ENCODE peak calls at places on chromosomes 3 and 15, in nine cellular contexts. One of them, this sample, is unnamed.

GRCh38 chr3:139937674-139938279 is 2.8 kb downstream of the CLSTN2 start:
- DNase-seq in psoas muscle: peak; percentile 56
- DNase-seq in GM23248: peak; percentile 72
- DNase-seq in astrocyte of the spinal cord: peak; percentile 47
- DNase-seq in AG09309: peak; percentile 10
- DNase-seq in MM.1S: peak; percentile 29
- DNase-seq in sigmoid colon: no peak
- DNase-seq in stomach: peak; percentile 36
- DNase-seq in mammary epithelial cell: peak; percentile 31
- DNase-seq in this sample: peak; percentile 50

GRCh38 chr3:47781326-47781684 is 388 bp downstream of the SMARCC1 start:
- DNase-seq in psoas muscle: peak; percentile 84
- DNase-seq in GM23248: peak; percentile 70
- DNase-seq in astrocyte of the spinal cord: no peak
- DNase-seq in AG09309: no peak
- DNase-seq in MM.1S: peak; percentile 61
- DNase-seq in sigmoid colon: peak; percentile 77
- DNase-seq in stomach: peak; percentile 63
- DNase-seq in mammary epithelial cell: peak; percentile 60
- DNase-seq in this sample: peak; percentile 57

GRCh38 chr15:52336530-52336929 is 40.9 kb upstream of the MYO5C start:
- DNase-seq in psoas muscle: no peak
- DNase-seq in GM23248: no peak
- DNase-seq in astrocyte of the spinal cord: no peak
- DNase-seq in AG09309: no peak
- DNase-seq in MM.1S: no peak
- DNase-seq in sigmoid colon: no peak
- DNase-seq in stomach: no peak
- DNase-seq in mammary epithelial cell: no peak
- DNase-seq in this sample: no peak

GRCh38 chr3:28139967-28140634 is 101.3 kb upstream of the CMC1 start:
- DNase-seq in psoas muscle: no peak
- DNase-seq in GM23248: peak; percentile 12
- DNase-seq in astrocyte of the spinal cord: no peak
- DNase-seq in AG09309: no peak
- DNase-seq in MM.1S: no peak
- DNase-seq in sigmoid colon: no peak
- DNase-seq in stomach: no peak
- DNase-seq in mammary epithelial cell: no peak
- DNase-seq in this sample: no peak

GRCh38 chr3:182259579-182259978 is 533.7 kb upstream of the ATP11B start:
- DNase-seq in psoas muscle: no peak
- DNase-seq in GM23248: peak; percentile 9
- DNase-seq in astrocyte of the spinal cord: no peak
- DNase-seq in AG09309: no peak
- DNase-seq in MM.1S: no peak
- DNase-seq in sigmoid colon: no peak
- DNase-seq in stomach: peak; percentile 29
- DNase-seq in mammary epithelial cell: no peak
- DNase-seq in this sample: peak; percentile 82

GRCh38 chr15:48031973-48032372 is 88.8 kb upstream of the SLC24A5 start:
- DNase-seq in psoas muscle: no peak
- DNase-seq in GM23248: no peak
- DNase-seq in astrocyte of the spinal cord: no peak
- DNase-seq in AG09309: no peak
- DNase-seq in MM.1S: no peak
- DNase-seq in sigmoid colon: no peak
- DNase-seq in stomach: no peak
- DNase-seq in mammary epithelial cell: no peak
- DNase-seq in this sample: no peak

GRCh38 chr15:101027273-101027901 is 108.2 kb downstream of the LRRK1 start:
- DNase-seq in psoas muscle: no peak
- DNase-seq in GM23248: no peak
- DNase-seq in astrocyte of the spinal cord: no peak
- DNase-seq in AG09309: no peak
- DNase-seq in MM.1S: no peak
- DNase-seq in sigmoid colon: peak; percentile 56
- DNase-seq in stomach: peak; percentile 25
- DNase-seq in mammary epithelial cell: no peak
- DNase-seq in this sample: no peak

GRCh38 chr3:7421065-7421464 is 560.1 kb downstream of the GRM7 start:
- DNase-seq in psoas muscle: no peak
- DNase-seq in GM23248: no peak
- DNase-seq in astrocyte of the spinal cord: no peak
- DNase-seq in AG09309: no peak
- DNase-seq in MM.1S: no peak
- DNase-seq in sigmoid colon: no peak
- DNase-seq in stomach: no peak
- DNase-seq in mammary epithelial cell: no peak
- DNase-seq in this sample: no peak

GRCh38 chr3:71109241-71109976 is 474.1 kb downstream of the FOXP1 start:
- DNase-seq in psoas muscle: no peak
- DNase-seq in GM23248: peak; percentile 79
- DNase-seq in astrocyte of the spinal cord: peak; percentile 85
- DNase-seq in AG09309: no peak
- DNase-seq in MM.1S: no peak
- DNase-seq in sigmoid colon: no peak
- DNase-seq in stomach: no peak
- DNase-seq in mammary epithelial cell: peak; percentile 53
- DNase-seq in this sample: peak; percentile 53

GRCh38 chr15:65303687-65304392 is 637 bp upstream of the RNU5B-1 start:
- DNase-seq in psoas muscle: peak; percentile 68
- DNase-seq in GM23248: peak; percentile 72
- DNase-seq in astrocyte of the spinal cord: peak; percentile 56
- DNase-seq in AG09309: no peak
- DNase-seq in MM.1S: no peak
- DNase-seq in sigmoid colon: peak; percentile 88
- DNase-seq in stomach: peak; percentile 56
- DNase-seq in mammary epithelial cell: peak; percentile 66
- DNase-seq in this sample: peak; percentile 82

GRCh38 chr3:66413151-66413751 is 87.6 kb downstream of the LRIG1 start:
- DNase-seq in psoas muscle: peak; percentile 76
- DNase-seq in GM23248: peak; percentile 96
- DNase-seq in astrocyte of the spinal cord: peak; percentile 91
- DNase-seq in AG09309: peak; percentile 77
- DNase-seq in MM.1S: no peak
- DNase-seq in sigmoid colon: no peak
- DNase-seq in stomach: peak; percentile 17
- DNase-seq in mammary epithelial cell: no peak
- DNase-seq in this sample: peak; percentile 30

GRCh38 chr3:108089544-108089943 is 1.3 kb downstream of the CD47 start:
- DNase-seq in psoas muscle: no peak
- DNase-seq in GM23248: peak; percentile 39
- DNase-seq in astrocyte of the spinal cord: no peak
- DNase-seq in AG09309: no peak
- DNase-seq in MM.1S: peak; percentile 17
- DNase-seq in sigmoid colon: no peak
- DNase-seq in stomach: no peak
- DNase-seq in mammary epithelial cell: peak; percentile 35
- DNase-seq in this sample: no peak

GRCh38 chr3:108086653-108087052 is 4.2 kb downstream of the CD47 start:
- DNase-seq in psoas muscle: no peak
- DNase-seq in GM23248: no peak
- DNase-seq in astrocyte of the spinal cord: no peak
- DNase-seq in AG09309: no peak
- DNase-seq in MM.1S: no peak
- DNase-seq in sigmoid colon: no peak
- DNase-seq in stomach: no peak
- DNase-seq in mammary epithelial cell: no peak
- DNase-seq in this sample: no peak

GRCh38 chr3:108090066-108090700 is 648 bp downstream of the CD47 start:
- DNase-seq in psoas muscle: no peak
- DNase-seq in GM23248: peak; percentile 63
- DNase-seq in astrocyte of the spinal cord: peak; percentile 58
- DNase-seq in AG09309: no peak
- DNase-seq in MM.1S: peak; percentile 64
- DNase-seq in sigmoid colon: peak; percentile 70
- DNase-seq in stomach: peak; percentile 34
- DNase-seq in mammary epithelial cell: peak; percentile 62
- DNase-seq in this sample: peak; percentile 42

GRCh38 chr3:108088697-108089096 is 2.1 kb downstream of the CD47 start:
- DNase-seq in psoas muscle: no peak
- DNase-seq in GM23248: peak; percentile 50
- DNase-seq in astrocyte of the spinal cord: peak; percentile 22
- DNase-seq in AG09309: no peak
- DNase-seq in MM.1S: peak; percentile 75
- DNase-seq in sigmoid colon: no peak
- DNase-seq in stomach: no peak
- DNase-seq in mammary epithelial cell: peak; percentile 44
- DNase-seq in this sample: no peak

DNA sequence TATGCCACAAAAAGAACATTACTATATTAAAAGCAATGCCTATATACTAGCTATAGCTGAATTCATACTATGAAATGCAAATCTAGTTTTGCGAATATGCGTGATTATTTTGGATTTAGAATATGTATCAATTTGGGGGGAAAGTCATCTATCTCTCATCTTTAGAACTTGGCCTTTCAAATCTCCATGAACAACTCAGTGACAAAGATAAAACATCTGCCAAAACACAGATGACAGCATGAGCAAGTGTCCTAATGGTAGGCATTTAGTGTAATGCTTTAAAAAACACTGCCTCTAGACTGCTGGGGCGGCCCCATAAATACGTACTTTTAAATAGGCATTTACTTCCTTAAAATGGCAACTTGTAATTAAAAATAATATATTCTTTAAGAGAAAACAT is 2.7 kb downstream of the CD47 start:
- DNase-seq in psoas muscle: no peak
- DNase-seq in GM23248: peak; percentile 49
- DNase-seq in astrocyte of the spinal cord: no peak
- DNase-seq in AG09309: no peak
- DNase-seq in MM.1S: no peak
- DNase-seq in sigmoid colon: no peak
- DNase-seq in stomach: no peak
- DNase-seq in mammary epithelial cell: no peak
- DNase-seq in this sample: no peak
- H3K4me3 ChIP-seq in psoas muscle: peak overlapping the region; percentile 91
- H3K4me3 ChIP-seq in GM23248: peak overlapping the region; percentile 85
- H3K4me3 ChIP-seq in astrocyte of the spinal cord: no peak overlapping the region
- H3K4me3 ChIP-seq in AG09309: no peak overlapping the region
- H3K4me3 ChIP-seq in MM.1S: no peak overlapping the region
- H3K4me3 ChIP-seq in sigmoid colon: no peak overlapping the region
- H3K4me3 ChIP-seq in stomach: no peak overlapping the region
- H3K4me3 ChIP-seq in mammary epithelial cell: peak overlapping the region; percentile 51
- H3K4me3 ChIP-seq in this sample: peak overlapping the region; percentile 83

DNA sequence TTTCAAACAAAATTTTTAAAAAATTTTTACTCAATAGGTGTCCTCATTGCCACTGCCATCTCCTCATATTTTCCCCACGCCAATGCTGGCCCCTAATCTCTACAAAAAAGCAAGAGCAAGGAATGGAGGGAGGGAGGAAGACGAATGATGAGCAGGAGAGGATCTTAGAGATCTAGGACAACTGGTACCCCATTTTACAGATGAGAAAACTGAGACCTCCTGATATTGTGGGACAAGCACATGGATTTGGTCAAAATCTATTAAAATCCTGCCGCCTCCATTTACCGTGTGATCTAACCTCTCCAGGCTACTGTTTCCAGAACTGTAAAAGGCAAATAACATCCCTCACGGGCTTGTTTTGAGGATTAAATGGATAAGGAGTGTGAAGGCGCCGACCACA is 4.6 kb downstream of the HEG1 start:
- DNase-seq in psoas muscle: no peak
- DNase-seq in GM23248: no peak
- DNase-seq in astrocyte of the spinal cord: no peak
- DNase-seq in AG09309: no peak
- DNase-seq in MM.1S: no peak
- DNase-seq in sigmoid colon: no peak
- DNase-seq in stomach: no peak
- DNase-seq in mammary epithelial cell: no peak
- DNase-seq in this sample: no peak
- H3K4me3 ChIP-seq in psoas muscle: peak overlapping the region; percentile 87
- H3K4me3 ChIP-seq in GM23248: peak overlapping the region; percentile 89
- H3K4me3 ChIP-seq in astrocyte of the spinal cord: peak overlapping the region; percentile 90
- H3K4me3 ChIP-seq in AG09309: peak overlapping the region; percentile 59
- H3K4me3 ChIP-seq in MM.1S: no peak overlapping the region
- H3K4me3 ChIP-seq in sigmoid colon: no peak overlapping the region
- H3K4me3 ChIP-seq in stomach: no peak overlapping the region
- H3K4me3 ChIP-seq in mammary epithelial cell: no peak overlapping the region
- H3K4me3 ChIP-seq in this sample: peak overlapping the region; percentile 82

DNA sequence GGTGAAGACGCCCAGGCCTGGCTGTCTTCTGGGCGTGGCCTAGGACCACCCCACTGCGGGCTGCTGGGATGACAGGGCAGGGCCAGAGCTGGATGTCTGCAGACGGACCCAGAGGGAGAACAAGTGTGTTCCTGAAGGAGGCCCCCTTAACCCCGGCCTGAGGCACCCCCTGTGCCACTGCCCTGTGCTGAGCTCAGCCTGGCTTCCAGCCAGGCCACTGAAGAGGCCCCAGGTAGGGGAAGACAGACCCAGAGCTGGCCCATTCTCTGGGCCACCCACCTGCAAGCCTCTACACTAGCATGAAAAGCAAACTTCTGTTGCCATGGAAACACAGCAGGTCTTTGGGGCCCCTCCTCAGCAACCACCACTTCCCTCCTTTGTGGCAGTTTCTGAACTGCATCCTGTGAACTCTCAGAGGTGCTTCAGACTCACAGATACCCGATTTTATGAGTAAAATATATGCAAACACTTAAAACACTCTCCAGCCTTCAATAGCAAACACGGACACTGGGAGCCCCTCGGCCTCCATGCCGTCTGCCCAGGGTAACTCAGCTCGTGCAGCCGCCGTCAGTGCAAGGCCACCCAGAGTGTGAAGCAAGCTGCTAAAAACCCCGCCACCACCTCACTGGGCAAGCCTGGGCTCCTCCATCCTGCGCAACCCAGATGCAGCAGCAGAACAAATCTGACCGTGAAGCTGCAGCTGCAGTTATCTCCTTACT is 42.5 kb downstream of the CMTM6 start:
- DNase-seq in psoas muscle: no peak
- DNase-seq in GM23248: no peak
- DNase-seq in astrocyte of the spinal cord: peak; percentile 19
- DNase-seq in AG09309: no peak
- DNase-seq in MM.1S: peak; percentile 40
- DNase-seq in sigmoid colon: no peak
- DNase-seq in stomach: no peak
- DNase-seq in mammary epithelial cell: no peak
- DNase-seq in this sample: no peak
- H3K4me3 ChIP-seq in psoas muscle: no peak overlapping the region
- H3K4me3 ChIP-seq in GM23248: no peak overlapping the region
- H3K4me3 ChIP-seq in astrocyte of the spinal cord: no peak overlapping the region
- H3K4me3 ChIP-seq in AG09309: no peak overlapping the region
- H3K4me3 ChIP-seq in MM.1S: no peak overlapping the region
- H3K4me3 ChIP-seq in sigmoid colon: no peak overlapping the region
- H3K4me3 ChIP-seq in stomach: no peak overlapping the region
- H3K4me3 ChIP-seq in mammary epithelial cell: no peak overlapping the region
- H3K4me3 ChIP-seq in this sample: no peak overlapping the region

DNA sequence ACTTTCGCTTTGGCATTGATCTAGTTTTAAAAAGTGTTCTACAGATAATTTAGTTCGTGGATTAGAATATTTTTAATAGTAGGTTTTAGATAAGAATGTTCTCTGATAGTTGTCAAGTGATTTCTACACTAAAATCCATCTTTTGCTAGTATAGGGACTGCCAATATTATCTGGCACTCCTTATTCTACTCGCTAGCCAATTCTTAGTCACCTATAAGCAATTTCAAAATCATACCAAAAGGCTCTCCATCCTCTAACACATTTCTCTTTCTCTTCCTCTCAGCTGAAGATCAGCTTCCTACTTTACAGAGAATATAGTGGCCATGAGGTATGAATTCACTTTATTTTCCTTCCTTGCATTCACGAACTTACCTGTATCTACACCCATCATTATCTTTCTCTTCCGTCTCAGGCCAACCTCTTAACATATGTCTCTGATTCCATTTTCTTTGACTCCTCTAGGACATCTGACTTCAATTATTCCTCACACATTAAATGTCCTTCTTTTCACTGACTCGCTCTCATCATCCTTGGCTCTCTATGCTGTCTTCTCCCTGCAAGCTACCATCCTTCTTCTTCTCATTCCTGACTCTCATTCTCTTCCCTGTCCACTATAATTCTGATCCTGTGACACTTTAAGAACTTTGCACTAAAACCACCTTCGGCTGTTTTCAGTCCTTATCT is 35.5 kb downstream of the C3orf80 start:
- DNase-seq in psoas muscle: no peak
- DNase-seq in GM23248: peak; percentile 7
- DNase-seq in astrocyte of the spinal cord: no peak
- DNase-seq in AG09309: no peak
- DNase-seq in MM.1S: peak; percentile 24
- DNase-seq in sigmoid colon: no peak
- DNase-seq in stomach: no peak
- DNase-seq in mammary epithelial cell: no peak
- DNase-seq in this sample: no peak
- H3K4me3 ChIP-seq in psoas muscle: no peak overlapping the region
- H3K4me3 ChIP-seq in GM23248: no peak overlapping the region
- H3K4me3 ChIP-seq in astrocyte of the spinal cord: no peak overlapping the region
- H3K4me3 ChIP-seq in AG09309: no peak overlapping the region
- H3K4me3 ChIP-seq in MM.1S: no peak overlapping the region
- H3K4me3 ChIP-seq in sigmoid colon: no peak overlapping the region
- H3K4me3 ChIP-seq in stomach: no peak overlapping the region
- H3K4me3 ChIP-seq in mammary epithelial cell: no peak overlapping the region
- H3K4me3 ChIP-seq in this sample: no peak overlapping the region